ENCODE peak calls at places on chromosomes 6 and 20, in five cellular contexts. J is uterus, C is ELF-1, R is T-helper 2 cell, K is SIG-M5. T is an unnamed sample.

GRCh38 chr6:166572370-166573261 is 13.9 kb downstream of the RAMACL start:
- DNase-seq in J (no peak), C (peak), R (no peak), K (no peak), T (no peak)

GRCh38 chr6:11225990-11226389 is 6.5 kb downstream of the NEDD9 start:
- DNase-seq in J (no peak), C (no peak), R (no peak), K (no peak), T (no peak)

GRCh38 chr6:43915213-43915869 is 145.3 kb downstream of the VEGFA start:
- DNase-seq in J (no peak), C (no peak), R (no peak), K (no peak), T (no peak)

GRCh38 chr6:156396791-156397418 is 380.3 kb upstream of the ARID1B start:
- DNase-seq in J (no peak), C (no peak), R (peak), K (no peak), T (no peak)

GRCh38 chr6:156780117-156780641 is 3.0 kb downstream of the ARID1B start:
- DNase-seq in J (no peak), C (peak), R (peak), K (peak), T (peak)

GRCh38 chr6:116764557-116764960 is 960 bp downstream of the FAM162B start:
- DNase-seq in J (peak), C (peak), R (no peak), K (no peak), T (no peak)

GRCh38 chr6:136365781-136366354 is 76.2 kb upstream of the BCLAF1 start:
- DNase-seq in J (no peak), C (no peak), R (no peak), K (no peak), T (peak)

GRCh38 chr20:40797425-40797824 is 108.4 kb upstream of the MAFB start:
- DNase-seq in J (no peak), C (peak), R (no peak), K (no peak), T (no peak)